ENCODE peak calls at places on chromosomes 16 and 17, in nine cellular contexts. C is gastrocnemius medialis; Z is neural progenitor cell; H is endodermal cell; X is tibial nerve; M is right cardiac atrium; O is left ventricle myocardium inferior; F is upper lobe of right lung; K is CD8-positive, alpha-beta memory T cell. B is an unnamed sample.
A peak's percentile ranks its signal among the peaks of the same experiment; 100 is the strongest.

GRCh38 chr17:17836818-17837379 is at the start of gene SREBF1:
- DNase-seq in C (no peak), Z (peak; percentile 94), H (peak; percentile 90), X (peak; percentile 36), M (peak; percentile 87), O (peak; percentile 69), F (peak; percentile 85), K (peak; percentile 70), B (peak; percentile 73)

GRCh38 chr16:11759163-11759834 is 16.6 kb upstream of the TXNDC11 start:
- DNase-seq in C (no peak), Z (no peak), H (no peak), X (no peak), M (no peak), O (no peak), F (no peak), K (no peak), B (no peak)

GRCh38 chr16:66502020-66502913 is 47.7 kb downstream of the TK2 start:
- DNase-seq in C (peak; percentile 92), Z (no peak), H (no peak), X (peak; percentile 94), M (peak; percentile 90), O (peak; percentile 64), F (peak; percentile 87), K (no peak), B (peak; percentile 74)

GRCh38 chr17:42780816-42781638 is 617 bp downstream of the WNK4 start:
- DNase-seq in C (no peak), Z (peak; percentile 62), H (peak; percentile 69), X (no peak), M (peak; percentile 59), O (no peak), F (no peak), K (no peak), B (no peak)

GRCh38 chr17:80441133-80441578 is 26.2 kb downstream of the ENDOV start:
- DNase-seq in C (no peak), Z (peak; percentile 92), H (peak; percentile 98), X (no peak), M (peak; percentile 83), O (peak; percentile 34), F (no peak), K (peak; percentile 42), B (no peak)

GRCh38 chr16:68264128-68265077 is at the start of gene SLC7A6:
- DNase-seq in C (peak; percentile 76), Z (peak; percentile 90), H (peak; percentile 91), X (peak; percentile 57), M (peak; percentile 91), O (peak; percentile 83), F (peak; percentile 91), K (peak; percentile 87), B (peak; percentile 86)

GRCh38 chr17:79434215-79434614 is 176.6 kb downstream of the RBFOX3 start:
- DNase-seq in C (no peak), Z (no peak), H (no peak), X (no peak), M (no peak), O (no peak), F (no peak), K (no peak), B (no peak)

GRCh38 chr17:82241926-82242697 is 13.3 kb downstream of the SLC16A3 start:
- DNase-seq in C (peak; percentile 85), Z (no peak), H (no peak), X (no peak), M (peak; percentile 80), O (peak; percentile 61), F (no peak), K (no peak), B (no peak)

GRCh38 chr17:64534187-64534586 is 27.4 kb downstream of the CEP95 start:
- DNase-seq in C (no peak), Z (no peak), H (no peak), X (no peak), M (no peak), O (no peak), F (no peak), K (no peak), B (no peak)

GRCh38 chr16:51154271-51155171 is 3.5 kb upstream of the SALL1 start:
- DNase-seq in C (no peak), Z (peak; percentile 84), H (peak; percentile 84), X (no peak), M (peak; percentile 67), O (no peak), F (no peak), K (no peak), B (no peak)

GRCh38 chr16:66536525-66536924 is 13.4 kb downstream of the TK2 start:
- DNase-seq in C (no peak), Z (no peak), H (peak; percentile 55), X (no peak), M (no peak), O (no peak), F (no peak), K (no peak), B (no peak)

GRCh38 chr17:40122466-40122943 is 734 bp downstream of the MSL1 start:
- DNase-seq in C (peak; percentile 63), Z (peak; percentile 79), H (peak; percentile 89), X (no peak), M (peak; percentile 84), O (peak; percentile 52), F (peak; percentile 85), K (peak; percentile 32), B (peak; percentile 78)

GRCh38 chr16:55184052-55184451 is 140.0 kb upstream of the IRX6 start:
- DNase-seq in C (no peak), Z (peak; percentile 50), H (peak; percentile 70), X (no peak), M (no peak), O (no peak), F (no peak), K (no peak), B (no peak)

GRCh38 chr17:32929588-32929987 is 1.6 kb downstream of the TMEM98 start:
- DNase-seq in C (no peak), Z (no peak), H (no peak), X (no peak), M (no peak), O (no peak), F (no peak), K (no peak), B (no peak)

GRCh38 chr17:10061131-10061581 is 137.2 kb downstream of the GAS7 start:
- DNase-seq in C (no peak), Z (no peak), H (no peak), X (no peak), M (peak; percentile 82), O (no peak), F (no peak), K (no peak), B (no peak)

GRCh38 chr17:21019976-21020575 is 22.7 kb downstream of the USP22 start:
- DNase-seq in C (peak; percentile 58), Z (peak; percentile 29), H (peak; percentile 85), X (no peak), M (peak; percentile 83), O (peak; percentile 44), F (peak; percentile 60), K (peak; percentile 21), B (no peak)

GRCh38 chr17:30782206-30782605 is 42.3 kb downstream of the CRLF3 start:
- DNase-seq in C (no peak), Z (no peak), H (no peak), X (no peak), M (no peak), O (no peak), F (no peak), K (no peak), B (no peak)

GRCh38 chr16:78523212-78523995 is 423.9 kb downstream of the WWOX start:
- DNase-seq in C (no peak), Z (no peak), H (no peak), X (no peak), M (no peak), O (no peak), F (no peak), K (no peak), B (no peak)

DNA sequence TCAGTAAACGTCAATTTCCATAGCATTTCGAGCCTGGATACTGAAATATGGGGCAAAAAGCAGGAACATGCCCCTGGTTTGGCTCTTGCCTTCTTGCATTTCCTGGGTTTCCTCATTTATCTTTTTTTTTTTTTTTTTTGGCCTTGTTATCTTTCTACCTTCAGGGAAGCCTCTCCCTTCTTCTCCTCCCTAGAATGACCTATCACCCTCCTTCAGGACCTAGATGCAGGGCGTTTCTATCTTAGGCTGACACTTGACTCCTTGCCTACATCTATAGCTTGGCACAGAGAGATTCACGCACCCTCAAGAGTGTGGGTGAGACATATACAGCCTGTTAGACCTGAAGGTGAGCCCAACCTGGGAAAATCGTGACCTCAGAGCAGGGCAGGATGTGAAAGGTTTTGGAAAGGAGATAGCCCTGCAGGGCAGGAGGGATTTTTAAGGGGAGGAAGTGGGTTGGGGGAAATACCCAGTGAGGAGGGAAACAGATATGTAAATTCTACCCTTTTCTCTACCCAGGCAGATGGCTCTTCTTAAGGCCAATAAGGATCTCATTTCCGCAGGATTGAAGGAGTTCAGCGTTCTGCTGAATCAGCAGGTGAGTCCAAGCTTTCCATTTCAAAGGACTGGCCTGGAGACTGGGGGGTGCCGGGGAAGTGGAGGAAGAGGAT is at the start of gene AHSP:
- DNase-seq in C (no peak), Z (no peak), H (peak; percentile 45), X (no peak), M (no peak), O (no peak), F (no peak), K (no peak), B (no peak)
- H3K27ac ChIP-seq in C (no peak within 1 kb of the TSS), Z (no peak within 1 kb of the TSS), H (no peak within 1 kb of the TSS), X (no peak within 1 kb of the TSS), M (no peak within 1 kb of the TSS), O (no peak within 1 kb of the TSS), F (no peak within 1 kb of the TSS), K (no peak within 1 kb of the TSS), B (peak within 1 kb of the TSS; percentile 54)

GRCh38 chr16:19001788-19002187 is 18.1 kb downstream of the TMC7 start:
- DNase-seq in C (no peak), Z (no peak), H (no peak), X (no peak), M (no peak), O (no peak), F (no peak), K (no peak), B (no peak)
- H3K4me1 ChIP-seq in C (no peaks in the 10 kb centered on the region), Z (peaks cover 19% of the 10 kb centered on the region), H (no peaks in the 10 kb centered on the region), X (no peaks in the 10 kb centered on the region), M (no peaks in the 10 kb centered on the region), O (peaks cover 13% of the 10 kb centered on the region), F (peaks cover 2% of the 10 kb centered on the region), K (no peaks in the 10 kb centered on the region), B (peaks cover 8% of the 10 kb centered on the region)

DNA sequence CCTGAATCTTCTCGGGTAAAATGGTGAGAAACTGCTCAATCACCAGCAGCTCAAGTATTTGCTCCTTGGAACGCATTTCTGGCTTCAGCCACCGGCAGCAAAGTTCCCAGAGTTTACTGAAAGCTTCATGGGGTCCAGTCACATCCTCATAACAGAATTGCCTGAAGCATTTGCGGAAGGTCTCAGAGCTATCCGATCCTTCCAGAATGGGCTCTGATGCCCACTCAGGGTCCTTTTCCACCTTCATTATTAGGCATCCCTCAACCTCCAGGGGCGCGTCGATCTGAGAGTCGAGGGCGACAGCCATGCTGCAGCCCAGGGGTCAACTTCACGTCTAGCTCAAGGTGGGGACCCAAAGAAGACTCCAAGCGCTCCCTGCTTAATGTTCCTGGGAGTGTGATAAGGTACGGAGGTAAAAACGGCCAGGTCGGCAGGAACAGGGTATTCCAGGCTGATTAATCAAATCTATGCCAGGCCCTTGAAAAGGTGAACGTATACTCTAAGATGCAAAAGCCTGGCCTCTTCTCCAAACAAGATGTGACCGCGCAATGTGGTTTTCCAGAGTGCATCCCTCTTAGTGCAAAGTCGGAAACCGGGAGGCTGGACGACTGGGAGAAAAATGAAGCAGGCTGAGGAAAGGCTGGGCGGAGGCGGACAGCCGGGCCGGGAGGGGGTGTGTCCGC is 683 bp downstream of the ZKSCAN2 start:
- DNase-seq in C (no peak), Z (peak; percentile 45), H (peak; percentile 70), X (no peak), M (peak; percentile 43), O (no peak), F (no peak), K (peak; percentile 12), B (peak; percentile 47)
- H3K27ac ChIP-seq in C (peak overlapping the region; percentile 99), Z (no peak overlapping the region), H (peak overlapping the region; percentile 98), X (peak overlapping the region; percentile 97), M (no peak overlapping the region), O (peak overlapping the region; percentile 100), F (peak overlapping the region; percentile 99), K (peak overlapping the region; percentile 84), B (peak overlapping the region; percentile 98)

GRCh38 chr16:72934661-72935403 is 113.1 kb downstream of the ZFHX3 start:
- DNase-seq in C (peak; percentile 53), Z (no peak), H (no peak), X (peak; percentile 69), M (no peak), O (no peak), F (no peak), K (no peak), B (no peak)
- H3K4me1 ChIP-seq in C (peaks cover 76% of the 10 kb centered on the region), Z (peaks cover 44% of the 10 kb centered on the region), H (peaks cover 21% of the 10 kb centered on the region), X (peaks cover 21% of the 10 kb centered on the region), M (peaks cover 16% of the 10 kb centered on the region), O (peaks cover 76% of the 10 kb centered on the region), F (peaks cover 46% of the 10 kb centered on the region), K (no peaks in the 10 kb centered on the region), B (peaks cover 57% of the 10 kb centered on the region)